ENCODE peak calls at places on chromosomes 13 and 19, in nine cellular contexts. D is AG10803, F is fibroblast of mammary gland, Y is astrocyte of the spinal cord, M is glutamatergic neuron, C is OCI-LY7, Z is psoas muscle, X is esophagus squamous epithelium, L is tibial nerve. S is an unnamed sample.

GRCh38 chr19:56748443-56748842 is 76.9 kb upstream of the ZNF835 start:
- DNase-seq in D (no peak), F (peak; percentile 26), Y (no peak), M (no peak), C (peak; percentile 11), Z (no peak), X (no peak), L (no peak), S (no peak)

GRCh38 chr19:37948362-37948761 is 41.4 kb downstream of the SIPA1L3 start:
- DNase-seq in D (no peak), F (no peak), Y (no peak), M (no peak), C (no peak), Z (no peak), X (no peak), L (no peak), S (no peak)

GRCh38 chr13:33188093-33188882 is 97.3 kb downstream of the STARD13 start:
- DNase-seq in D (peak; percentile 28), F (peak; percentile 61), Y (peak; percentile 74), M (no peak), C (no peak), Z (no peak), X (no peak), L (no peak), S (no peak)

GRCh38 chr13:36787181-36787580 is 31.8 kb upstream of the RFXAP start:
- DNase-seq in D (no peak), F (no peak), Y (no peak), M (peak; percentile 31), C (no peak), Z (no peak), X (no peak), L (no peak), S (no peak)

GRCh38 chr19:42282036-42282762 is 13.1 kb downstream of the CIC start:
- DNase-seq in D (no peak), F (peak; percentile 50), Y (no peak), M (no peak), C (peak; percentile 39), Z (peak; percentile 65), X (no peak), L (no peak), S (no peak)

GRCh38 chr13:34425307-34425949 is 516.6 kb upstream of the NBEA start:
- DNase-seq in D (no peak), F (no peak), Y (no peak), M (no peak), C (no peak), Z (no peak), X (no peak), L (no peak), S (no peak)

GRCh38 chr13:39336207-39336606 is 266.8 kb downstream of the LHFPL6 start:
- DNase-seq in D (no peak), F (no peak), Y (no peak), M (no peak), C (no peak), Z (no peak), X (no peak), L (no peak), S (no peak)

GRCh38 chr19:41872775-41873647 is 4.1 kb upstream of the CD79A start:
- DNase-seq in D (peak; percentile 52), F (peak; percentile 58), Y (peak; percentile 64), M (peak; percentile 86), C (peak; percentile 77), Z (peak; percentile 69), X (no peak), L (no peak), S (no peak)

GRCh38 chr19:46915386-46915785 is 54.6 kb downstream of the ARHGAP35 start:
- DNase-seq in D (no peak), F (peak; percentile 35), Y (no peak), M (no peak), C (no peak), Z (no peak), X (no peak), L (no peak), S (no peak)

GRCh38 chr19:55304279-55304978 is 20.6 kb downstream of the BRSK1 start:
- DNase-seq in D (peak; percentile 33), F (peak; percentile 48), Y (peak; percentile 27), M (peak; percentile 45), C (peak; percentile 72), Z (peak; percentile 76), X (no peak), L (no peak), S (no peak)

GRCh38 chr19:34365463-34366401 is 736 bp downstream of the GPI start:
- DNase-seq in D (peak; percentile 32), F (peak; percentile 45), Y (peak; percentile 27), M (peak; percentile 55), C (peak; percentile 36), Z (peak; percentile 70), X (no peak), L (no peak), S (no peak)

GRCh38 chr19:35144259-35144599 is 1.2 kb downstream of the FXYD7 start:
- DNase-seq in D (no peak), F (no peak), Y (no peak), M (no peak), C (no peak), Z (no peak), X (no peak), L (no peak), S (no peak)

GRCh38 chr13:67147257-67148218 is 82.6 kb downstream of the PCDH9 start:
- DNase-seq in D (peak; percentile 58), F (peak; percentile 69), Y (peak; percentile 72), M (peak; percentile 28), C (no peak), Z (no peak), X (no peak), L (no peak), S (no peak)

GRCh38 chr19:36876993-36877938 is 26.6 kb downstream of the ZNF345 start:
- DNase-seq in D (no peak), F (no peak), Y (peak; percentile 11), M (no peak), C (no peak), Z (no peak), X (no peak), L (no peak), S (no peak)

GRCh38 chr13:40152145-40152544 is 496.7 kb downstream of the COG6 start:
- DNase-seq in D (peak; percentile 80), F (peak; percentile 96), Y (peak; percentile 75), M (no peak), C (no peak), Z (no peak), X (no peak), L (no peak), S (no peak)

GRCh38 chr19:33293255-33294057 is 8.9 kb downstream of the CEBPA start:
- DNase-seq in D (peak; percentile 79), F (peak; percentile 85), Y (peak; percentile 54), M (no peak), C (no peak), Z (peak; percentile 68), X (no peak), L (no peak), S (no peak)

GRCh38 chr13:37701306-37701705 is 102.7 kb upstream of the POSTN start:
- DNase-seq in D (peak; percentile 75), F (peak; percentile 76), Y (peak; percentile 29), M (no peak), C (no peak), Z (no peak), X (no peak), L (no peak), S (no peak)

DNA sequence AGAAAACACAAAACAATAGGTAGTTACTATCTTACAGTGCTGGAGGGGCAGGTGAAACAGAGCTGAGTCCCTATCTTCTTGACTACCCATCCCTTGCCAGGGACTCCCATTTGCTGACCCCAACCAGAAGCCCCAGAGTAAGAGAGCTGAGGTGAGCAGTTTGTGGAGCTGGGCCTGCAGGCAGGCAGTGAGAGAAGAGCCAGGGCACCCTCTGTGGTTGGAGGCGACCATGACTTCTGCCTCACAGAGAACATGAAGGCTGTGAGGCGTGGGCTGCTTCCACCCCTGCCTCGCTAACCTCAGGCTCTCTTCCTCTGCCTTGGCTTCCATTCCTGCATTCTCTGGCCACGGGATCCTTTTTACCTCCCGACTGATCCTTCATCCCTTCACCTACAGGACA is 47.5 kb upstream of the RNF113B start:
- DNase-seq in D (no peak), F (no peak), Y (no peak), M (no peak), C (no peak), Z (no peak), X (no peak), L (no peak), S (no peak)
- TF ChIP-seq CTCF in D (no peak), F (no peak), Y (no peak), M (no peak), C (no peak), Z (no peak), X (no peak), L (no peak), S (no peak)

GRCh38 chr19:40519352-40520322 is 52.8 kb downstream of the SPTBN4 start:
- DNase-seq in D (peak; percentile 33), F (no peak), Y (no peak), M (peak; percentile 72), C (no peak), Z (peak; percentile 63), X (no peak), L (no peak), S (no peak)
- TF ChIP-seq CTCF in D (no peak), F (no peak), Y (no peak), M (no peak), C (no peak), Z (no peak), X (no peak), L (no peak), S (no peak)

DNA sequence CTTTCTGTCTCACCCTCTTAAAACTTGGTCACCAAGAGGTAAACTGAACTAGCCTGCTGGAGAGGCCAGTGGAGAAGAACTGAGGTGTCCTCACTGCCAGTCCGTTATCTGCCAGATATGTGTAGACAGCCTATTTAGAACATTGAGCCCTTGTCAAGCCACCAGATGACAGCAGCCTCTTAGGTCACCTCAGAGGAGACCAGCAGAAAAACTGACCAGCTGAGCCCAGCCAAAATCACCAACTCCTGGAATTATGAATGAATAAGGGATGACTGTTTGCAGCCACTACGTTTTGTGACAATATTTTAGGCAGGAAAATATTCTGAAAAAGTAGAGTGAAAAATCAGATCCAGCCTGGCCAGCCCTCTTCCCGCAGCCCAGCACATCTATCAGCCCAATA is 513.9 kb downstream of the DCT start:
- DNase-seq in D (no peak), F (no peak), Y (no peak), M (no peak), C (no peak), Z (no peak), X (no peak), L (no peak), S (no peak)
- TF ChIP-seq CTCF in D (no peak), F (no peak), Y (no peak), M (no peak), C (no peak), Z (no peak), X (no peak), L (no peak), S (no peak)

DNA sequence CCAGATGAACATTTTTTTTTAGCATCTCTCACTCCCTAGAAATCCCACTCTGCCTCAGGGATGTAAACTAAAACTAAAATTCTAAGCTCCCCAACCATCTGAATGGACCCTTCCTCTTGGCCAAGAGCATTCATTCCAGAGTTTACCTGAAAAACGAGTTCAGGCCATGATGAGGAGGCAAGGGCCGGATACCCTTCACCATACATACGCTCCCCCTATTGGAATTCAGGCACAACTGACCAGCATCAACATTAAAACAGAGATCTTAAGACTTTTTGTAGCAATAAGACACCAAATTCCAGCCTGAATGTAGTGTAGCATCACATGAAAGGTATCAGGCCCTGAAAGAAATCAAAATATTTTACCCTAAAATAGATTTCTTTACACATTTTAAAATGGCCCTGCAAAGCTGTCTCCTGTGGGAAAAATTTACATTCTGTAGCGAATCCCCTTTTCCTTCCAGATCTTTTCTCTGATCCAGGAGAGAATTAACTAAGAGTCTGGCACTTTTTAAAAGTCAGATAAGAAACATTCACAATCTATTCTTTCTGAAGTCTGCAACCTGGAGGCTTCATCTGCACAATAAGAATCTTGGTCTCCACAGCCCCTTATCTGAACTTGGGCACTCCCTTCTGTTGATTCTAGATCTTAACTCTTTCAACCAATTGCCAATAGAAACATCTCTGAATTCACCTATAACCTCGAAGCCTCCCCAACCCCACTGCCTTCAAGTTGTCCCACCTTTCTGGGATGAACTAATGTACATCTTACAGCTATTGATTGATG is 888.5 kb downstream of the UQCRFS1 start:
- DNase-seq in D (no peak), F (no peak), Y (no peak), M (no peak), C (no peak), Z (no peak), X (no peak), L (no peak), S (no peak)
- TF ChIP-seq CTCF in D (no peak), F (peak; percentile 25), Y (no peak), M (no peak), C (peak; percentile 19), Z (no peak), X (no peak), L (no peak), S (no peak)

S was measured in osteocyte.